ENCODE peak calls at places on chromosomes 12 and 14, in five cellular contexts. N is CD4-positive, CD25-positive, alpha-beta regulatory T cell; C is NCI-H748 treated with DMSO at 0.1 percent for 48 hours; V is right cardiac atrium; Z is NCI-H2029. G is an unnamed sample.

GRCh38 chr12:41556176-41556575 is 368.1 kb downstream of the PDZRN4 start:
- DNase-seq in N (no peak), V (no peak), C (no peak), Z (peak), G (no peak)

GRCh38 chr14:34498684-34499412 is 36.8 kb upstream of the SPTSSA start:
- DNase-seq in N (no peak), C (peak), V (no peak), Z (peak), G (no peak)

GRCh38 chr12:132161046-132161781 is 17.0 kb downstream of the NOC4L start:
- DNase-seq in N (no peak), C (no peak), V (peak), Z (no peak), G (peak)

GRCh38 chr12:54390668-54391551 is 6.4 kb upstream of the ZNF385A start:
- DNase-seq in C (peak), N (peak), V (peak), Z (peak), G (peak)

GRCh38 chr12:51959211-51959610 is 7.7 kb downstream of the ACVR1B start:
- DNase-seq in V (no peak), C (no peak), N (no peak), Z (no peak), G (no peak)

GRCh38 chr12:116636636-116637519 is 77.7 kb downstream of the MAP1LC3B2 start:
- DNase-seq in Z (no peak), N (no peak), V (no peak), C (peak), G (no peak)

GRCh38 chr12:2959194-2959507 is at the start of gene TEAD4:
- DNase-seq in N (no peak), V (peak), C (no peak), Z (peak), G (peak)

GRCh38 chr14:106562451-106562850 is 1036.1 kb downstream of the TMEM121 start:
- DNase-seq in V (no peak), C (no peak), N (no peak), Z (no peak), G (no peak)

GRCh38 chr12:70638639-70639349 is 1.6 kb upstream of the PTPRB start:
- DNase-seq in V (no peak), Z (no peak), C (no peak), N (no peak), G (no peak)

GRCh38 chr14:76904100-76904739 is 78.0 kb downstream of the LRRC74A start:
- DNase-seq in N (no peak), Z (no peak), V (peak), C (no peak), G (no peak)

GRCh38 chr12:122454250-122454721 is 31.8 kb upstream of the CLIP1 start:
- DNase-seq in C (no peak), V (no peak), Z (no peak), N (no peak), G (no peak)

GRCh38 chr14:61277784-61278183 is 3.4 kb downstream of the TMEM30B start:
- DNase-seq in N (no peak), Z (no peak), V (no peak), C (no peak), G (no peak)

GRCh38 chr14:22752422-22752821 is 14.1 kb upstream of the OXA1L start:
- DNase-seq in V (no peak), Z (no peak), N (no peak), C (no peak), G (no peak)

GRCh38 chr12:3323002-3323685 is 167.9 kb upstream of the PRMT8 start:
- DNase-seq in Z (no peak), V (no peak), N (no peak), C (no peak), G (peak)

GRCh38 chr14:101230161-101230850 is 326.8 kb upstream of the RTL1 start:
- DNase-seq in C (no peak), V (no peak), N (no peak), Z (no peak), G (peak)

GRCh38 chr14:104968541-104969401 is 9.4 kb downstream of the AHNAK2 start:
- DNase-seq in V (peak), Z (no peak), C (no peak), N (no peak), G (peak)

GRCh38 chr12:12010277-12011031 is 60.3 kb upstream of the BCL2L14 start:
- DNase-seq in V (peak), C (no peak), Z (peak), N (peak), G (no peak)

GRCh38 chr14:34536951-34537676 is 2.4 kb downstream of the EAPP start:
- DNase-seq in N (no peak), Z (no peak), V (no peak), C (no peak), G (no peak)

GRCh38 chr14:36665887-36666415 is 4.3 kb downstream of the PAX9 start:
- DNase-seq in V (no peak), N (no peak), Z (no peak), C (peak), G (no peak)

GRCh38 chr12:75571204-75571603 is 59.8 kb upstream of the KRR1 start:
- DNase-seq in C (peak), Z (peak), N (no peak), V (no peak), G (no peak)

GRCh38 chr12:119660074-119660473 is 7.9 kb upstream of the PRKAB1 start:
- DNase-seq in N (no peak), V (no peak), C (no peak), Z (no peak), G (no peak)

GRCh38 chr14:89417111-89417468 is at the start of gene FOXN3:
- DNase-seq in Z (peak), V (peak), C (peak), N (peak), G (peak)

GRCh38 chr12:112843272-112843671 is 51.7 kb downstream of the RPH3A start:
- DNase-seq in Z (no peak), C (peak), V (no peak), N (no peak), G (no peak)

GRCh38 chr12:459430-460258 is at the start of gene B4GALNT3:
- DNase-seq in V (peak), Z (peak), C (no peak), N (peak), G (peak)

GRCh38 chr12:69919565-69919964 is 94.5 kb downstream of the MYRFL start:
- DNase-seq in N (no peak), Z (no peak), V (no peak), C (peak), G (no peak)

GRCh38 chr14:57375156-57375555 is 15.2 kb upstream of the NAA30 start:
- DNase-seq in C (no peak), N (no peak), Z (no peak), V (no peak), G (no peak)

GRCh38 chr14:103519043-103519836 is 3.4 kb downstream of the CKB start:
- DNase-seq in N (no peak), Z (no peak), C (no peak), V (peak), G (peak)

GRCh38 chr12:100926669-100927248 is 132.2 kb downstream of the ANO4 start:
- DNase-seq in V (no peak), C (no peak), Z (no peak), N (no peak), G (no peak)

GRCh38 chr14:22319526-22320352 is 269.3 kb downstream of the DAD1 start:
- DNase-seq in C (peak), Z (no peak), N (no peak), V (peak), G (no peak)

GRCh38 chr12:32305163-32305562 is 94.2 kb upstream of the FGD4 start:
- DNase-seq in V (no peak), N (peak), C (no peak), Z (no peak), G (no peak)

GRCh38 chr14:61498811-61499210 is 177.4 kb downstream of the PRKCH start:
- DNase-seq in V (no peak), C (no peak), N (no peak), Z (peak), G (no peak)

GRCh38 chr12:118355838-118356237 is 16.9 kb downstream of the TAOK3 start:
- DNase-seq in C (no peak), N (no peak), Z (no peak), V (no peak), G (no peak)

GRCh38 chr12:68400231-68400829 is 68.2 kb upstream of the MDM1 start:
- DNase-seq in V (no peak), C (peak), N (no peak), Z (peak), G (no peak)

GRCh38 chr14:72644758-72645489 is 249.0 kb downstream of the DPF3 start:
- DNase-seq in N (no peak), V (no peak), Z (no peak), C (no peak), G (no peak)

GRCh38 chr12:46778415-46778814 is 47.4 kb downstream of the SLC38A4 start:
- DNase-seq in Z (no peak), N (no peak), C (no peak), V (no peak), G (no peak)

GRCh38 chr12:111363578-111363977 is 5.3 kb downstream of the PHETA1 start:
- DNase-seq in Z (no peak), N (no peak), V (no peak), C (no peak), G (no peak)

GRCh38 chr12:121033625-121034349 is 5.3 kb downstream of the OASL start:
- DNase-seq in V (no peak), C (no peak), Z (peak), N (peak), G (no peak)

GRCh38 chr12:75389706-75390105 is 1.2 kb upstream of the GLIPR1L2 start:
- DNase-seq in V (no peak), N (no peak), Z (no peak), C (no peak), G (no peak)

GRCh38 chr12:99146730-99147129 is 500.8 kb upstream of the GARIN6 start:
- DNase-seq in Z (no peak), V (no peak), C (no peak), N (no peak), G (no peak)